ENCODE peak calls at places on chromosome 14, in seven cellular contexts. Z is GM12892, Q is SK-N-SH, L is H1, D is K562, B is HepG2, K is GM12878. F is an unnamed sample.

GRCh38 chr14:68366656-68367055 is 426.2 kb downstream of the ZFP36L1 start:
- DNase-seq in Q (no peak), Z (no peak), D (no peak), K (no peak), L (no peak), B (no peak), F (no peak)

GRCh38 chr14:90521121-90521929 is 124.5 kb downstream of the CALM1 start:
- DNase-seq in L (no peak), Q (no peak), K (no peak), B (no peak), Z (no peak), D (no peak), F (no peak)

GRCh38 chr14:21902561-21903199 is 229.1 kb upstream of the OR4E1 start:
- DNase-seq in L (no peak), B (no peak), Q (no peak), D (no peak), K (no peak), Z (no peak), F (no peak)

GRCh38 chr14:35366048-35366428 is 38.5 kb downstream of the NFKBIA start:
- DNase-seq in Z (no peak), D (peak; percentile 56), B (no peak), L (no peak), K (no peak), Q (no peak), F (no peak)

GRCh38 chr14:76695263-76695920 is 65.9 kb upstream of the VASH1 start:
- DNase-seq in B (no peak), Z (no peak), L (no peak), K (no peak), D (no peak), Q (no peak), F (no peak)

GRCh38 chr14:77791225-77791600 is 8.7 kb upstream of the ADCK1 start:
- DNase-seq in K (no peak), B (peak; percentile 20), Z (no peak), D (no peak), L (no peak), Q (no peak), F (no peak)

GRCh38 chr14:92863281-92863680 is 59.7 kb upstream of the CHGA start:
- DNase-seq in Z (no peak), B (no peak), L (no peak), D (no peak), Q (no peak), K (no peak), F (no peak)

GRCh38 chr14:106652494-106652893 is 1126.1 kb downstream of the TMEM121 start:
- DNase-seq in B (no peak), L (no peak), Z (no peak), Q (no peak), K (peak; percentile 42), D (no peak), F (no peak)

GRCh38 chr14:22554706-22555572 is 34.1 kb downstream of the DAD1 start:
- DNase-seq in B (no peak), K (no peak), L (no peak), Z (no peak), Q (no peak), D (no peak), F (no peak)

GRCh38 chr14:74500417-74501134 is 7.0 kb downstream of the ISCA2 start:
- DNase-seq in D (no peak), K (no peak), B (no peak), Q (no peak), L (no peak), Z (no peak), F (no peak)

GRCh38 chr14:71711131-71711530 is 221.1 kb upstream of the RGS6 start:
- DNase-seq in B (no peak), D (no peak), Z (no peak), Q (no peak), K (no peak), L (no peak), F (no peak)

GRCh38 chr14:52015411-52016030 is 26.2 kb downstream of the RTRAF start:
- DNase-seq in Q (peak; percentile 40), B (peak; percentile 8), D (peak; percentile 31), L (no peak), Z (no peak), K (no peak), F (no peak)

GRCh38 chr14:24376448-24377070 is 8.6 kb downstream of the NFATC4 start:
- DNase-seq in K (no peak), Q (no peak), B (no peak), Z (no peak), L (no peak), D (no peak), F (no peak)

GRCh38 chr14:27672047-27672446 is 1074.2 kb upstream of the NOVA1 start:
- DNase-seq in K (no peak), B (no peak), Q (no peak), D (peak; percentile 20), L (no peak), Z (no peak), F (no peak)

GRCh38 chr14:35346738-35347322 is 54.6 kb downstream of the PSMA6 start:
- DNase-seq in D (no peak), Z (no peak), B (no peak), K (no peak), L (no peak), Q (no peak), F (no peak)

GRCh38 chr14:82779301-82779700 is 1245.6 kb upstream of the SEL1L start:
- DNase-seq in D (no peak), Z (no peak), B (no peak), K (no peak), Q (no peak), L (no peak), F (no peak)
- TF ChIP-seq TAF1 in D (no peak), Z (no peak), B (no peak), K (no peak), Q (no peak), L (no peak), F (no peak)

GRCh38 chr14:103558071-103558882 is 4.2 kb downstream of the BAG5 start:
- DNase-seq in D (no peak), Q (no peak), K (no peak), L (no peak), Z (no peak), B (no peak), F (no peak)
- TF ChIP-seq TAF1 in D (no peak), Q (no peak), K (no peak), L (no peak), Z (no peak), B (no peak), F (no peak)

DNA sequence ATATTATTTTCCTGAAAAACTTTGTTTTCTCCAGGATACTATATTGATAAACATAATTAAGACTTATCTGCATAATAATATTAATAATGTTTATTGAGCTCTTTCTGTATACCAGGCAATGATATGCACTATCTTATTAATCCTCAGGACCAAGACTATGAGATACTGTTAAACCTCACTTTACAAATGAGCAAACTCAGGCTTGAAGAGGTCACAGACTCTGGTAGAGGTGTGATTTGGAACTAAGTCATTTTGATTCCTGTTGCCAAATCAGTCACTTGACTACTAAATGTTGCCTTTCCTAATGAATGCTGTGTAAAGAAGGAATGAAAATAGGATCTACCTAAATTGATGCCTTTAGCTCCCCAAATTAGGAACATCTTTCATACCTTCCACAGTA is 7.3 kb downstream of the SLC39A9 start:
- DNase-seq in K (no peak), Q (no peak), L (no peak), Z (no peak), D (no peak), B (no peak), F (no peak)
- TF ChIP-seq TAF1 in K (no peak), Q (no peak), L (no peak), Z (no peak), D (no peak), B (no peak), F (no peak)

GRCh38 chr14:83004456-83005006 is 1470.9 kb upstream of the SEL1L start:
- DNase-seq in B (no peak), Q (no peak), K (no peak), D (no peak), L (no peak), Z (no peak), F (no peak)

GRCh38 chr14:83006071-83006670 is 1472.5 kb upstream of the SEL1L start:
- DNase-seq in Q (no peak), D (no peak), B (no peak), K (no peak), Z (no peak), L (no peak), F (no peak)

GRCh38 chr14:83007641-83008237 is 1474.1 kb upstream of the SEL1L start:
- DNase-seq in B (no peak), K (no peak), Q (no peak), D (no peak), Z (no peak), L (no peak), F (no peak)
- TF ChIP-seq TAF1 in B (no peak), K (no peak), Q (no peak), D (no peak), Z (no peak), L (no peak), F (no peak)

GRCh38 chr14:94048676-94049624 is 22.8 kb downstream of the OTUB2 start:
- DNase-seq in Z (no peak), D (no peak), Q (peak; percentile 71), B (no peak), L (no peak), K (no peak), F (no peak)
- TF ChIP-seq TAF1 in Z (no peak), D (no peak), Q (no peak), B (no peak), L (no peak), K (no peak), F (no peak)

GRCh38 chr14:99924379-99924778 is 131.2 kb downstream of the EML1 start:
- DNase-seq in K (no peak), Z (no peak), Q (no peak), B (no peak), D (no peak), L (no peak), F (no peak)
- TF ChIP-seq TAF1 in K (no peak), Z (no peak), Q (no peak), B (no peak), D (no peak), L (no peak), F (no peak)

GRCh38 chr14:60197629-60198318 is 32.6 kb upstream of the DHRS7 start:
- DNase-seq in B (no peak), Q (no peak), K (no peak), Z (no peak), D (no peak), L (no peak), F (no peak)
- TF ChIP-seq TAF1 in B (no peak), Q (no peak), K (no peak), Z (no peak), D (no peak), L (no peak), F (no peak)

F was measured in GM12891.